ENCODE peak calls at places on chromosome 12, in six cellular contexts. Q is GM23338, V is pancreas, F is IMR-90, X is uterus, R is heart left ventricle. O is an unnamed sample. For H3K4me1 and H3K36me3, the result is how much of the 10 kb centered on the place peaks cover.

GRCh38 chr12:12902036-12902435 is 10.7 kb downstream of the GPRC5A start:
- DNase-seq in Q (no peak), V (no peak), F (peak), X (peak), R (no peak), O (no peak)

GRCh38 chr12:51971679-51972423 is 20.4 kb downstream of the ACVR1B start:
- DNase-seq in Q (no peak), V (no peak), F (no peak), X (no peak), R (no peak), O (no peak)

GRCh38 chr12:120962487-120963054 is 15.8 kb upstream of the HNF1A start:
- DNase-seq in Q (no peak), V (no peak), F (peak), X (no peak), R (no peak), O (no peak)

GRCh38 chr12:42135264-42135814 is 9.3 kb downstream of the GXYLT1 start:
- DNase-seq in Q (no peak), V (no peak), F (peak), X (no peak), R (no peak), O (no peak)

GRCh38 chr12:19451196-19451595 is 11.9 kb downstream of the AEBP2 start:
- DNase-seq in Q (no peak), V (no peak), F (peak), X (no peak), R (no peak), O (no peak)

GRCh38 chr12:119593578-119594398 is at the start of gene TMEM233:
- DNase-seq in Q (peak), V (no peak), F (no peak), X (no peak), R (peak), O (no peak)

GRCh38 chr12:94670075-94670474 is 19.7 kb upstream of the TMCC3 start:
- DNase-seq in Q (no peak), V (no peak), F (no peak), X (no peak), R (no peak), O (no peak)

GRCh38 chr12:76420221-76420620 is 72.0 kb upstream of the BBS10 start:
- DNase-seq in Q (no peak), V (no peak), F (no peak), X (no peak), R (no peak), O (no peak)

GRCh38 chr12:103858953-103859601 is 18.0 kb upstream of the NT5DC3 start:
- DNase-seq in Q (no peak), V (no peak), F (peak), X (peak), R (peak), O (no peak)

GRCh38 chr12:8629486-8630033 is 16.9 kb upstream of the AICDA start:
- DNase-seq in Q (no peak), V (no peak), F (no peak), X (no peak), R (no peak), O (no peak)

GRCh38 chr12:87820524-87821194 is 208.5 kb downstream of the C12orf50 start:
- DNase-seq in Q (no peak), V (no peak), F (peak), X (no peak), R (no peak), O (no peak)

GRCh38 chr12:43812926-43813325 is 6.8 kb upstream of the TWF1 start:
- DNase-seq in Q (no peak), V (no peak), F (peak), X (no peak), R (no peak), O (no peak)

GRCh38 chr12:9256758-9257405 is 48.7 kb upstream of the PZP start:
- DNase-seq in Q (no peak), V (no peak), F (no peak), X (no peak), R (no peak), O (no peak)

DNA sequence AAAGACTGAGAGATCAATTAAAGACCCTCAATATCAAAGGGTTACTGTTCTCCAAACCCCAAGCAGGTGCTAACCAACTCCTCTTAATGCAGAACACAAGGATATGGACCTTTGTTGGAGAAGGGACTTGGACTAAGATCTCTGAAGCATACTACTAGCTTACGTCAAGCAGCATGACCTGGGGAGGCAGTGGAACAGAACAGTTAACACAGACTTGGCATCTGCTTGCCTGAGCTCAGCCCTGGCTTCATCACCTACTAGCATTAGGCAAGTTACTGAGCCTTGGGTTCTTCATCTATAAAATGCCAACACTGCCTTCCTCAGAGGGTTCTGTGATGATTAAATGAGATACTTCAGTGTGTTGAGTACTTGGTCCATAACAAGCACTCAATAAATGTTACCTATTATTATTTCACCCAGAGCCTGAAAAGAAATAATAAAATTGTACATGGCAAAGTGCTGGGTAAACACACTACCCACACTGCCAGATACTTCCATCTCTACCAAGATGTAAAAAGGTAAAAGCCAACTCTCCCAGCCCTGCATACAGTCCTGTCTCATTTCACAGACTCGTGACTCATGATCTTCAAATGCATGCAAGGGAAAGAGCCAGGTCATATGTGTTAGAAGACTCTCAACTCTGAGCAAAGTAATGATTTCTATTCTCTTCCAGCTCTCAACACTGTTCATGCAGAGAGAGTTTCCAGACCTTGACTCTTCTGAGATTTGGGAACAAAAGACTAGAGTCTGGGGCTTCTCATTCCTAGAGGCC is 39.7 kb downstream of the FMNL3 start:
- DNase-seq in Q (no peak), V (no peak), F (peak), X (no peak), R (no peak), O (no peak)
- H3K4me1 ChIP-seq in Q (under half), V (under half), F (under half), X (under half), R (half or more), O (under half)

DNA sequence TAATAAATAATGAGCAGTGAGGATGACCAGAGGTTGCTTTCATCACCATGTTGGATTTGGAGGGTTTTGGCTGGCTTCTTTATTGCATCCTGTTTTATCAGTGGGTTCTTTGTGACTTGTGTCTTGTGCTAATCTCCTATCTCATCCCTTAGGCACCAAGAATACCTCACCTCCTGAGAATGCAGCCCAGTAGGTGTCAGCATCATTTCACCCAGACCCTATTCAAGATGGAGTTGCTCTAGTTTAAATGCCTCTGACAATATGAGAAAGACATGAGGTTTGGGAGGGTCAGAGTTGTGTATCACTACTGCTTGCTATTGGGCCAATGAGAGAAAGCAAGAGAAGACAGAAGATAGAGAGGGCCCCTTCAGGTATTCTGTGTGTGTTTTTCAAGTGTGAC is 592.2 kb downstream of the ETNK1 start:
- DNase-seq in Q (no peak), V (no peak), F (no peak), X (no peak), R (no peak), O (no peak)
- TF ChIP-seq CTCF in Q (no peak), V (no peak), F (no peak), X (no peak), R (no peak), O (no peak)

DNA sequence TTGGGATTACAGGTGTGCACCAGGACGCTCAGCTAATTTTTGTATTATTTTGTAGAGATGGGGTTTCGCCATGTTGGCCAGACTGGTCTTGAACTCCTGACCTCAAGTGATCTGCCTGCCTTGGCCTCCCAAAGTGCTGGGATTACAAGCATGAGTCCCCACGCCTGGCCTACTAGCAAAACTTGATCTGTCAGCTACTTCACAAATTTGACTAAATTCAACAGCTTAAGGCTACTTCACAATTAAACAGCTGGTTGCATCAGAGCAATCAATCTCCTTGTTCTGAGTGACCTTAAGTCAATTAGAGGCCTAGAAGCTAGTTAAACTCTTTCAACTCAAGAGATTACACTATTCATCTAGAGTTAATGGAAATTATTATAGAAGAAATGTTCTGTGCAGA is 12.2 kb downstream of the COQ10A start:
- DNase-seq in Q (no peak), V (no peak), F (no peak), X (no peak), R (no peak), O (no peak)
- H3K36me3 ChIP-seq in Q (half or more), V (under half), F (half or more), X (under half), R (half or more), O (under half)

GRCh38 chr12:6361834-6362233 is 13.5 kb downstream of the SCNN1A start:
- DNase-seq in Q (no peak), V (no peak), F (no peak), X (peak), R (peak), O (no peak)
- H3K4me1 ChIP-seq in Q (under half), V (under half), F (under half), X (under half), R (half or more), O (under half)

DNA sequence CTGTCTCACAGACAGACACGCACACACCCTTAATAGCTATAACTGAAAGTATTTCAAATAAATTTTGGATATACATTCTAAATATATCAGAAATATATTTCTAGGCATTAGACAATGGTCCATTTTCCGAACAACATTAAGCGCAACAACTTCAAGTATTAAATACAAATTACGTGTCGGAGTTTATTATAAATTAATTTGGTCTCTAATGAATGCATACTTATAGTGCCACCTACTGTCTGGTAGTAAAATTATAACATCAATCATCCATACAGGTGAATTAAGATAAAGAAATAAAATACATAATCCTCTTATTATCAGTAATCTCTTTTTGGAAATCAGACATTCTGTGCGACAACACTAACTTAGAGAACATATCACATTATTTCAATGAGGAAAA is 27.2 kb upstream of the CMAS start:
- DNase-seq in Q (no peak), V (no peak), F (peak), X (no peak), R (no peak), O (no peak)
- TF ChIP-seq CTCF in Q (peak), V (no peak), F (peak), X (peak), R (peak), O (peak)

DNA sequence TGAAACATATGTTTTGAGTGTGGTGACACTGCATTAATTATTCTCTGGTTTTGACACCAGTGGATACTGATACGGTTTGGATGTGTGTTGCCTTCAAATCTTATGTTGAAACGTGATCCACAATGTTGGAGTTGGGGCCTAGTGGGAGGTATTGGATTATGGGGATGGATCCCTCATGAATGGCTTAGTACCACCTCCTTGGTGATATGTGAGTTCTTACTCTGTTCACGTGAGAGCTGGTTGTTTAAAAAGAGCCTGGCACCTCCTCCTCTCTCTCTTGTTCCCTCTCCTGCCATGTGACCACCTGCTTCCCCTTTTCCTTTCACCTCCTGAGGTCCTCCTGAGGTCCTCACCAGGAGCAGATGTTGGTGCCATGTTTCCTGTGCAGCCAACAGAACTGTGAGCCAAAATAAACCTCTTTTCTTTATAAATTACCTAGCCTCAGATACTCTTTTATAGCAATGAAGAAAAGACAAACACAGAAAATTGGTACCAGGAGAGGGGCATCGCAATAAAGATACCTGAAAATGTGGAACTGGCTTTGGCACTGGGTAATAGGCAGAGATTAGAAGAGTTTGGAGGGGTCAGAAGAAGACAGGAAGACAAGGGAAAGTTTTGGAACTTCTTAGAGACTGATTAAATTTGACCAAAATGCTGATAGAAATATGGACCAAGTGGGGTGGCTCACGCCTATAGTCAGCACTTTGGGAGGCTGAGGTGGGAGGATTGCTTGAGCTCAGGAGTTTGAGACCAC is 23.1 kb downstream of the RASSF3 start:
- DNase-seq in Q (no peak), V (no peak), F (no peak), X (no peak), R (no peak), O (no peak)
- H3K36me3 ChIP-seq in Q (under half), V (under half), F (under half), X (under half), R (under half), O (under half)

DNA sequence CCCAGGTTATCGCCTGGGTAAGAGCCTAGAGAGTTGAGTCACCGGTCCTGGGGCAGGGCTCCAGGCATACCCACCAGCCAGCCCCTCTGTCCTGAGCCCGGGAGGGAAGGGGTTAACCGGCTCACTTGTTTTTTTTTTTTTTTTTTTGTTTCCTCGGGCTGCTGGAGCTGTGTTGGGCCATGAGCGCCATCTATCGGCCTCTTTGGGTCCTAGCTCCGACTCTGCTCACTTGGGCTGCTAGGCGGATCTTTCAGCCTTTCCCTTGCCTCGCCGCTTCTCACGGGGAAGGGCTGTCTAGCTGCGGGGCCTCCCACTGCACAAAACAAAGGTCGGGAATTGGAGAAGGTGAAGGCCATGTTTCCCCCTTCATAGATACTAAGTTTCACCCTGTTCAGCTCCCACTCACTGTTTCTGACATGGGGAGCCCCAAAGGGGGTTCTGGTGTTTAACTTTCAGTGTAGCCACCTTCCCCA is 2.8 kb upstream of the SMUG1 start:
- DNase-seq in Q (peak), V (peak), F (peak), X (peak), R (peak), O (peak)
- H3K4me1 ChIP-seq in Q (under half), V (under half), F (under half), X (under half), R (under half), O (under half)

DNA sequence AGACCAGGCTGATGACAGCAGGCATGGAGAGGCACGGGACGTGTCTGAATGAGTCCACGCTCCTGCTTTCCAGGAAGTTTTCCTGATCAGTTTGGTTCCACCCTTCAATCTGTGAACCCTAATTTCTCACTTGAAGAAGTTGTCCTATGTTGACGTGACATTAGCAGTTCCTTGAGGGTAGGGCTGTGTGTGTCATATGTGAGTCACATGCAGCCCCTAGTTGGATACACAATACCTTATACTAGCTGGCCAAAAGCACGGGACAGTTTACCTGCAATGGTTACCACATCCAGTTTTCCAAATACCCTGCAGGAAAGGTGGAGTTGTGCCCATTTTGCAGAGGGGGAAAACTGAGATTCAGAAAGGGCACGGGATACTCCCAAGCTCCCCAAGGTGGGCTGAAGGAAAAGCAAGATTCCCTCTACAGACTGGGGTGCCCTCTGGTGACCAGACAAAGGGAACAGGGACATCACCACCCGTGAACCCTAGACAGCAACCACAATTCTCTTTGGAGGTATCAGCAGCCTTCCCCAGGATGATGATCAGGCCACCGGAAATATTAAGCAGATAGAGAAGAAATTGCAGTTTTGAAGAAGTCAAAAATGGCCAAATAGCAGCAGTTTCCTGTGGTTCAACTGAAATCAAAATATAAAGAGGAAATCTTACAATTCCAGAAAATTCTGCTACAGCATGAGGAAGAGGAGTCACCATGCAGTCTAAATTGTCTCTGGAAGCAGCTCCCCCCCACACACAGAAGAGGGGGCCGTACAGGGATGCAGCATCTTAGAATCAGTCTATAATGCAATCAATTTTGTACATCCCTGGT is 194.4 kb downstream of the PHETA1 start:
- DNase-seq in Q (peak), V (no peak), F (no peak), X (no peak), R (no peak), O (no peak)
- TF ChIP-seq CTCF in Q (peak), V (no peak), F (no peak), X (no peak), R (peak), O (peak)

O was measured in tibial nerve.